ENCODE peak calls at places on chromosomes 12 and 14, in seven cellular contexts. One of them, this sample, is unnamed.

GRCh38 chr12:86613306-86613705 is 357.1 kb upstream of the MGAT4C start:
- DNase-seq in right atrium auricular region: no peak
- DNase-seq in pancreas: no peak
- DNase-seq in colonic mucosa: no peak
- DNase-seq in endothelial cell of umbilical vein: peak; percentile 70
- DNase-seq in esophagus squamous epithelium: no peak
- DNase-seq in breast epithelium: no peak
- DNase-seq in this sample: no peak

GRCh38 chr12:123790901-123791486 is 28.9 kb downstream of the DNAH10 start:
- DNase-seq in right atrium auricular region: no peak
- DNase-seq in pancreas: no peak
- DNase-seq in colonic mucosa: no peak
- DNase-seq in endothelial cell of umbilical vein: no peak
- DNase-seq in esophagus squamous epithelium: no peak
- DNase-seq in breast epithelium: no peak
- DNase-seq in this sample: no peak

GRCh38 chr12:91249059-91250055 is 66.7 kb upstream of the DCN start:
- DNase-seq in right atrium auricular region: no peak
- DNase-seq in pancreas: no peak
- DNase-seq in colonic mucosa: no peak
- DNase-seq in endothelial cell of umbilical vein: no peak
- DNase-seq in esophagus squamous epithelium: no peak
- DNase-seq in breast epithelium: no peak
- DNase-seq in this sample: no peak

GRCh38 chr12:120759591-120760348 is 34.1 kb downstream of the ACADS start:
- DNase-seq in right atrium auricular region: no peak
- DNase-seq in pancreas: no peak
- DNase-seq in colonic mucosa: no peak
- DNase-seq in endothelial cell of umbilical vein: no peak
- DNase-seq in esophagus squamous epithelium: no peak
- DNase-seq in breast epithelium: no peak
- DNase-seq in this sample: no peak

GRCh38 chr12:69456239-69456638 is 13.9 kb upstream of the FRS2 start:
- DNase-seq in right atrium auricular region: no peak
- DNase-seq in pancreas: no peak
- DNase-seq in colonic mucosa: no peak
- DNase-seq in endothelial cell of umbilical vein: no peak
- DNase-seq in esophagus squamous epithelium: no peak
- DNase-seq in breast epithelium: no peak
- DNase-seq in this sample: no peak

GRCh38 chr12:79534029-79534867 is 156.5 kb downstream of the PAWR start:
- DNase-seq in right atrium auricular region: no peak
- DNase-seq in pancreas: no peak
- DNase-seq in colonic mucosa: no peak
- DNase-seq in endothelial cell of umbilical vein: no peak
- DNase-seq in esophagus squamous epithelium: no peak
- DNase-seq in breast epithelium: no peak
- DNase-seq in this sample: no peak

GRCh38 chr14:21734457-21735074 is 60.9 kb upstream of the OR4E1 start:
- DNase-seq in right atrium auricular region: no peak
- DNase-seq in pancreas: no peak
- DNase-seq in colonic mucosa: peak; percentile 34
- DNase-seq in endothelial cell of umbilical vein: peak; percentile 56
- DNase-seq in esophagus squamous epithelium: no peak
- DNase-seq in breast epithelium: no peak
- DNase-seq in this sample: no peak

GRCh38 chr12:46401703-46402102 is 29.1 kb upstream of the SLC38A2 start:
- DNase-seq in right atrium auricular region: no peak
- DNase-seq in pancreas: peak; percentile 27
- DNase-seq in colonic mucosa: no peak
- DNase-seq in endothelial cell of umbilical vein: peak; percentile 49
- DNase-seq in esophagus squamous epithelium: no peak
- DNase-seq in breast epithelium: no peak
- DNase-seq in this sample: peak; percentile 50

GRCh38 chr14:72516936-72517408 is 376.9 kb downstream of the DPF3 start:
- DNase-seq in right atrium auricular region: peak; percentile 72
- DNase-seq in pancreas: peak; percentile 56
- DNase-seq in colonic mucosa: peak; percentile 71
- DNase-seq in endothelial cell of umbilical vein: peak; percentile 83
- DNase-seq in esophagus squamous epithelium: no peak
- DNase-seq in breast epithelium: peak; percentile 63
- DNase-seq in this sample: peak; percentile 71

GRCh38 chr14:95547626-95548327 is 12.9 kb downstream of the GLRX5 start:
- DNase-seq in right atrium auricular region: no peak
- DNase-seq in pancreas: no peak
- DNase-seq in colonic mucosa: no peak
- DNase-seq in endothelial cell of umbilical vein: peak; percentile 67
- DNase-seq in esophagus squamous epithelium: no peak
- DNase-seq in breast epithelium: no peak
- DNase-seq in this sample: no peak

GRCh38 chr12:127083028-127083949 is 1183.7 kb upstream of the TMEM132C start:
- DNase-seq in right atrium auricular region: no peak
- DNase-seq in pancreas: no peak
- DNase-seq in colonic mucosa: peak; percentile 25
- DNase-seq in endothelial cell of umbilical vein: peak; percentile 35
- DNase-seq in esophagus squamous epithelium: no peak
- DNase-seq in breast epithelium: no peak
- DNase-seq in this sample: no peak

GRCh38 chr12:67442347-67442841 is 173.2 kb downstream of the CAND1 start:
- DNase-seq in right atrium auricular region: no peak
- DNase-seq in pancreas: peak; percentile 46
- DNase-seq in colonic mucosa: no peak
- DNase-seq in endothelial cell of umbilical vein: no peak
- DNase-seq in esophagus squamous epithelium: no peak
- DNase-seq in breast epithelium: no peak
- DNase-seq in this sample: no peak

GRCh38 chr12:59429766-59430165 is 166.1 kb upstream of the SLC16A7 start:
- DNase-seq in right atrium auricular region: no peak
- DNase-seq in pancreas: no peak
- DNase-seq in colonic mucosa: no peak
- DNase-seq in endothelial cell of umbilical vein: no peak
- DNase-seq in esophagus squamous epithelium: no peak
- DNase-seq in breast epithelium: no peak
- DNase-seq in this sample: no peak

GRCh38 chr14:76908834-76909233 is 82.6 kb downstream of the LRRC74A start:
- DNase-seq in right atrium auricular region: no peak
- DNase-seq in pancreas: no peak
- DNase-seq in colonic mucosa: no peak
- DNase-seq in endothelial cell of umbilical vein: no peak
- DNase-seq in esophagus squamous epithelium: no peak
- DNase-seq in breast epithelium: no peak
- DNase-seq in this sample: peak; percentile 81

GRCh38 chr14:57492859-57493258 is 798 bp downstream of the CCDC198 start:
- DNase-seq in right atrium auricular region: no peak
- DNase-seq in pancreas: no peak
- DNase-seq in colonic mucosa: no peak
- DNase-seq in endothelial cell of umbilical vein: no peak
- DNase-seq in esophagus squamous epithelium: no peak
- DNase-seq in breast epithelium: no peak
- DNase-seq in this sample: no peak

GRCh38 chr12:110741371-110741770 is 1.3 kb downstream of the PPP1CC start:
- DNase-seq in right atrium auricular region: peak; percentile 42
- DNase-seq in pancreas: no peak
- DNase-seq in colonic mucosa: peak; percentile 47
- DNase-seq in endothelial cell of umbilical vein: peak; percentile 47
- DNase-seq in esophagus squamous epithelium: no peak
- DNase-seq in breast epithelium: no peak
- DNase-seq in this sample: no peak

GRCh38 chr12:54405106-54405505 is 14.0 kb downstream of the ITGA5 start:
- DNase-seq in right atrium auricular region: no peak
- DNase-seq in pancreas: no peak
- DNase-seq in colonic mucosa: no peak
- DNase-seq in endothelial cell of umbilical vein: no peak
- DNase-seq in esophagus squamous epithelium: no peak
- DNase-seq in breast epithelium: no peak
- DNase-seq in this sample: no peak
- H3K36me3 ChIP-seq in right atrium auricular region: peaks cover 100% of the 10 kb centered on the region
- H3K36me3 ChIP-seq in pancreas: peaks cover 26% of the 10 kb centered on the region
- H3K36me3 ChIP-seq in colonic mucosa: no peaks in the 10 kb centered on the region
- H3K36me3 ChIP-seq in endothelial cell of umbilical vein: peaks cover 82% of the 10 kb centered on the region
- H3K36me3 ChIP-seq in esophagus squamous epithelium: peaks cover 12% of the 10 kb centered on the region
- H3K36me3 ChIP-seq in breast epithelium: no peaks in the 10 kb centered on the region
- H3K36me3 ChIP-seq in this sample: peaks cover 31% of the 10 kb centered on the region

DNA sequence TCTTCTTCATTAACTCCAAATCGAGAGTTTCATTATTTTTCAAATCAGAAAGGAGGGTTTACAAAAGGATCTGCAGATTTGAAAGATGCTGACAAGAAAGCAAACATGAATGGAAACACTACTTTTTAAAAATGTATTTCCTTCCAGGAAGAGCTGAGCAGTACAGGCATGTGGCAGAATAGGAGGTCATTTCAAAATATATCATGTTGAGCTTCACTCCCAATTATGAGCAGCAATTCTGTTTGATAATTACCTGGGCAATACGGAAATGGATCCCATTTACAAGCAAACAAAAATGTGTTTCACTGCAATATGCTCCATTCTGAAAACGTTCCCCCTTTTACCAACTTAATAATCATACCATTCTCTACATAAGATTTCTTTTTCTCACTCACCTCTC is 147.7 kb upstream of the BCL2L14 start:
- DNase-seq in right atrium auricular region: no peak
- DNase-seq in pancreas: no peak
- DNase-seq in colonic mucosa: no peak
- DNase-seq in endothelial cell of umbilical vein: no peak
- DNase-seq in esophagus squamous epithelium: no peak
- DNase-seq in breast epithelium: no peak
- DNase-seq in this sample: no peak
- H3K27ac ChIP-seq in right atrium auricular region: no peak overlapping the region
- H3K27ac ChIP-seq in pancreas: no peak overlapping the region
- H3K27ac ChIP-seq in colonic mucosa: peak overlapping the region; percentile 52
- H3K27ac ChIP-seq in endothelial cell of umbilical vein: no peak overlapping the region
- H3K27ac ChIP-seq in esophagus squamous epithelium: no peak overlapping the region
- H3K27ac ChIP-seq in breast epithelium: peak overlapping the region; percentile 32
- H3K27ac ChIP-seq in this sample: no peak overlapping the region

DNA sequence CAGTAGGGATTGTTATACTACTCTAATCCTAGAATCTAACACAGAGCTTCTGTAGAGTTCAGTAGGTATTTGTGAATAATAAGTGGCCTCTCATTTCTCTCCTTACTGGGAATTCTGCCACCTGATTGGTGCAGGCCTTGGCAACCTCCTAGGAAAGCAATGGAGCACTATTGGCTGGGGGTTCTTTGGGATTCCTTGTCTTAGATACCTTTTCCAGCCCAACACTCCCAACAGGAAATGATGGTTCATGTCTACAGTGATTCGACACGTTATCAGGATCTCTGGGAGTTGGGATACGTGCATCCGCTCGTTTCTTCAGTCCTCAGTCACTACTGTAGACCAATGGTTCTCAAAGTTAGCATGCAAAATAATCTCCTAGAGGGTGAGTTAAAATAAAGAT is 67.4 kb downstream of the ELK3 start:
- DNase-seq in right atrium auricular region: no peak
- DNase-seq in pancreas: no peak
- DNase-seq in colonic mucosa: no peak
- DNase-seq in endothelial cell of umbilical vein: peak; percentile 54
- DNase-seq in esophagus squamous epithelium: no peak
- DNase-seq in breast epithelium: no peak
- DNase-seq in this sample: no peak
- H3K36me3 ChIP-seq in right atrium auricular region: peaks cover 19% of the 10 kb centered on the region
- H3K36me3 ChIP-seq in pancreas: no peaks in the 10 kb centered on the region
- H3K36me3 ChIP-seq in colonic mucosa: no peaks in the 10 kb centered on the region
- H3K36me3 ChIP-seq in endothelial cell of umbilical vein: peaks cover 31% of the 10 kb centered on the region
- H3K36me3 ChIP-seq in esophagus squamous epithelium: no peaks in the 10 kb centered on the region
- H3K36me3 ChIP-seq in breast epithelium: no peaks in the 10 kb centered on the region
- H3K36me3 ChIP-seq in this sample: no peaks in the 10 kb centered on the region

GRCh38 chr14:23575086-23575485 is 3.5 kb downstream of the JPH4 start:
- DNase-seq in right atrium auricular region: no peak
- DNase-seq in pancreas: no peak
- DNase-seq in colonic mucosa: no peak
- DNase-seq in endothelial cell of umbilical vein: no peak
- DNase-seq in esophagus squamous epithelium: no peak
- DNase-seq in breast epithelium: no peak
- DNase-seq in this sample: no peak

GRCh38 chr14:23579311-23579630 is 681 bp upstream of the JPH4 start:
- DNase-seq in right atrium auricular region: no peak
- DNase-seq in pancreas: no peak
- DNase-seq in colonic mucosa: no peak
- DNase-seq in endothelial cell of umbilical vein: no peak
- DNase-seq in esophagus squamous epithelium: no peak
- DNase-seq in breast epithelium: no peak
- DNase-seq in this sample: no peak

GRCh38 chr14:23577710-23578392 is 739 bp downstream of the JPH4 start:
- DNase-seq in right atrium auricular region: peak; percentile 28
- DNase-seq in pancreas: no peak
- DNase-seq in colonic mucosa: no peak
- DNase-seq in endothelial cell of umbilical vein: no peak
- DNase-seq in esophagus squamous epithelium: no peak
- DNase-seq in breast epithelium: no peak
- DNase-seq in this sample: no peak

GRCh38 chr14:23578560-23579310 is at the start of gene JPH4:
- DNase-seq in right atrium auricular region: peak; percentile 54
- DNase-seq in pancreas: no peak
- DNase-seq in colonic mucosa: no peak
- DNase-seq in endothelial cell of umbilical vein: no peak
- DNase-seq in esophagus squamous epithelium: no peak
- DNase-seq in breast epithelium: no peak
- DNase-seq in this sample: no peak

DNA sequence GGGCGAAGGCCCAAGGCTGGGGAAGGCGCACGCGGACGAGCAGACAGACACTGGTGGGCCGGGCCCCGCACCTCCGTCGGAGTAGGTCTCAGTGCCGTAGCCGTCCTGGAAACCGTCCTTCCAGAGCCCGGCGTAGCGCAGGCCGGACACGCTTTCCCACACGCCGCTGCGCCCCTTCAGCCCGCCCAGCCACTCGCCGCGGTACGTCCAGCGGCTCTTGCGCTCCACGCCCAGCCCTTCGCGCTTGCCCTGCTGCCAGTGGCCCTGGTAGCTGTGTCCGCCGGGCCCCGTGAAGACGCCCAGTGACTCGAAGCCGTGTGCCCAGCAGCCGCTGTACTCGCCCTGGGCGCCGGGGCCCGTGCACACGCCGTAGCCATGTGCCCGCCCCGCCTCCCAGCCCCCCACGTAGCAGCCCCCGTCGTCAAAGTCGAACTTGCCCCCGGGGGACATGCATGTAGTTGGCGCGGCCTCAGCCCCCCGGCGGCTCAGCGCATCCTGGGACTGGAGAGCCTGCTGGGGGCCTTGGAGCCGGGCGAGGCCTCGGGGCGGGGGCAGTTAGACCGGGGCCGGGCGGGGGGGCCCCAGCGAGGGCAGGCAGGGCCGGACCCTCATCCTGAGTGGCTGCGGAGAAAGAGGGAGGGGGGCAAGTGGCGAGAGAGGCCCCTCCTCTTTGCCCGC is 1.4 kb downstream of the JPH4 start:
- DNase-seq in right atrium auricular region: no peak
- DNase-seq in pancreas: no peak
- DNase-seq in colonic mucosa: peak; percentile 16
- DNase-seq in endothelial cell of umbilical vein: no peak
- DNase-seq in esophagus squamous epithelium: no peak
- DNase-seq in breast epithelium: no peak
- DNase-seq in this sample: no peak
- H3K27ac ChIP-seq in right atrium auricular region: no peak overlapping the region
- H3K27ac ChIP-seq in pancreas: no peak overlapping the region
- H3K27ac ChIP-seq in colonic mucosa: no peak overlapping the region
- H3K27ac ChIP-seq in endothelial cell of umbilical vein: no peak overlapping the region
- H3K27ac ChIP-seq in esophagus squamous epithelium: no peak overlapping the region
- H3K27ac ChIP-seq in breast epithelium: no peak overlapping the region
- H3K27ac ChIP-seq in this sample: no peak overlapping the region

GRCh38 chr14:104039214-104039613 is 46.3 kb upstream of the ASPG start:
- DNase-seq in right atrium auricular region: no peak
- DNase-seq in pancreas: no peak
- DNase-seq in colonic mucosa: no peak
- DNase-seq in endothelial cell of umbilical vein: no peak
- DNase-seq in esophagus squamous epithelium: no peak
- DNase-seq in breast epithelium: no peak
- DNase-seq in this sample: no peak
- H3K36me3 ChIP-seq in right atrium auricular region: no peaks in the 10 kb centered on the region
- H3K36me3 ChIP-seq in pancreas: no peaks in the 10 kb centered on the region
- H3K36me3 ChIP-seq in colonic mucosa: no peaks in the 10 kb centered on the region
- H3K36me3 ChIP-seq in endothelial cell of umbilical vein: no peaks in the 10 kb centered on the region
- H3K36me3 ChIP-seq in esophagus squamous epithelium: no peaks in the 10 kb centered on the region
- H3K36me3 ChIP-seq in breast epithelium: no peaks in the 10 kb centered on the region
- H3K36me3 ChIP-seq in this sample: no peaks in the 10 kb centered on the region

This sample was measured in aorta.